ENCODE peak calls at places on chromosomes 3 and 15, in six cellular contexts. K, M, Q, S, X and T are unnamed samples.
A peak's percentile ranks its signal among the peaks of the same experiment; 100 is the strongest.

GRCh38 chr15:66831289-66831688 is 129.3 kb downstream of the SMAD6 start:
- DNase-seq in K (no peak), M (no peak), Q (no peak), S (no peak), X (no peak), T (no peak)

GRCh38 chr3:61080737-61081445 is 170.4 kb downstream of the FHIT start:
- DNase-seq in K (no peak), M (no peak), Q (no peak), S (no peak), X (peak; percentile 21), T (no peak)

GRCh38 chr3:196235452-196236122 is 19.3 kb downstream of the SLC51A start:
- DNase-seq in K (no peak), M (no peak), Q (no peak), S (no peak), X (no peak), T (no peak)

GRCh38 chr3:142947352-142947751 is 16.1 kb downstream of the PAQR9 start:
- DNase-seq in K (no peak), M (no peak), Q (no peak), S (no peak), X (peak; percentile 69), T (no peak)

GRCh38 chr3:118932822-118933558 is 101.7 kb downstream of the IGSF11 start:
- DNase-seq in K (no peak), M (no peak), Q (no peak), S (no peak), X (no peak), T (peak; percentile 45)

GRCh38 chr15:38128389-38128788 is 124.2 kb upstream of the SPRED1 start:
- DNase-seq in K (no peak), M (no peak), Q (no peak), S (no peak), X (no peak), T (no peak)

GRCh38 chr3:108060331-108060730 is 30.5 kb downstream of the CD47 start:
- DNase-seq in K (no peak), M (no peak), Q (no peak), S (no peak), X (no peak), T (no peak)

GRCh38 chr15:97904196-97904572 is 56.3 kb upstream of the ARRDC4 start:
- DNase-seq in K (peak; percentile 51), M (peak; percentile 77), Q (no peak), S (peak; percentile 41), X (peak; percentile 90), T (peak; percentile 26)

GRCh38 chr3:38687306-38687705 is 37.8 kb upstream of the SCN5A start:
- DNase-seq in K (no peak), M (no peak), Q (no peak), S (no peak), X (no peak), T (no peak)

GRCh38 chr15:66834863-66835557 is 133.0 kb downstream of the SMAD6 start:
- DNase-seq in K (no peak), M (no peak), Q (no peak), S (no peak), X (peak; percentile 82), T (no peak)

GRCh38 chr3:71185733-71186455 is 397.6 kb downstream of the FOXP1 start:
- DNase-seq in K (no peak), M (peak; percentile 22), Q (no peak), S (no peak), X (no peak), T (no peak)

GRCh38 chr3:14540821-14541385 is 761 bp upstream of the GRIP2 start:
- DNase-seq in K (no peak), M (no peak), Q (no peak), S (no peak), X (no peak), T (no peak)

GRCh38 chr15:76866008-76866407 is 39.1 kb downstream of the SCAPER start:
- DNase-seq in K (no peak), M (no peak), Q (no peak), S (no peak), X (no peak), T (no peak)

GRCh38 chr15:35932541-35932940 is 386.6 kb upstream of the DPH6 start:
- DNase-seq in K (no peak), M (no peak), Q (no peak), S (no peak), X (no peak), T (no peak)

GRCh38 chr15:64525828-64526530 is 65.6 kb downstream of the ZNF609 start:
- DNase-seq in K (no peak), M (no peak), Q (no peak), S (no peak), X (no peak), T (no peak)

GRCh38 chr15:88956906-88957305 is 43.7 kb upstream of the MFGE8 start:
- DNase-seq in K (no peak), M (no peak), Q (no peak), S (no peak), X (no peak), T (no peak)

GRCh38 chr15:73981761-73982222 is 10.3 kb downstream of the STOML1 start:
- DNase-seq in K (no peak), M (no peak), Q (no peak), S (no peak), X (no peak), T (no peak)

GRCh38 chr3:133459400-133459799 is 59.5 kb downstream of the BFSP2 start:
- DNase-seq in K (peak; percentile 69), M (peak; percentile 16), Q (no peak), S (no peak), X (no peak), T (peak; percentile 57)

GRCh38 chr15:74535388-74536084 is 5.5 kb upstream of the ARID3B start:
- DNase-seq in K (no peak), M (no peak), Q (no peak), S (no peak), X (no peak), T (no peak)

GRCh38 chr3:29281265-29282228 is 676 bp downstream of the RBMS3 start:
- DNase-seq in K (peak; percentile 15), M (no peak), Q (no peak), S (no peak), X (no peak), T (no peak)

GRCh38 chr3:67018105-67018788 is 20.1 kb downstream of the KBTBD8 start:
- DNase-seq in K (no peak), M (peak; percentile 77), Q (no peak), S (no peak), X (no peak), T (no peak)

GRCh38 chr3:114770874-114771273 is 376.2 kb downstream of the ZBTB20 start:
- DNase-seq in K (no peak), M (no peak), Q (no peak), S (no peak), X (no peak), T (no peak)

GRCh38 chr3:69425249-69425648 is 39.4 kb upstream of the FRMD4B start:
- DNase-seq in K (no peak), M (peak; percentile 22), Q (peak; percentile 17), S (peak; percentile 21), X (peak; percentile 73), T (no peak)

GRCh38 chr15:90463381-90463780 is 66.3 kb upstream of the CRTC3 start:
- DNase-seq in K (no peak), M (no peak), Q (peak; percentile 33), S (no peak), X (no peak), T (no peak)

GRCh38 chr15:31574761-31575160 is 248.1 kb downstream of the KLF13 start:
- DNase-seq in K (no peak), M (no peak), Q (no peak), S (no peak), X (peak; percentile 19), T (no peak)

GRCh38 chr15:84099181-84099580 is 136.4 kb upstream of the GOLGA6L4 start:
- DNase-seq in K (no peak), M (peak; percentile 12), Q (no peak), S (no peak), X (no peak), T (no peak)

GRCh38 chr15:78878356-78878755 is 5.7 kb downstream of the MORF4L1 start:
- DNase-seq in K (no peak), M (no peak), Q (no peak), S (no peak), X (no peak), T (no peak)

GRCh38 chr15:62844564-62845235 is 197.8 kb upstream of the TPM1 start:
- DNase-seq in K (no peak), M (no peak), Q (no peak), S (no peak), X (no peak), T (no peak)

GRCh38 chr3:124174910-124175874 is 183.3 kb upstream of the ROPN1 start:
- DNase-seq in K (no peak), M (no peak), Q (no peak), S (no peak), X (no peak), T (no peak)

DNA sequence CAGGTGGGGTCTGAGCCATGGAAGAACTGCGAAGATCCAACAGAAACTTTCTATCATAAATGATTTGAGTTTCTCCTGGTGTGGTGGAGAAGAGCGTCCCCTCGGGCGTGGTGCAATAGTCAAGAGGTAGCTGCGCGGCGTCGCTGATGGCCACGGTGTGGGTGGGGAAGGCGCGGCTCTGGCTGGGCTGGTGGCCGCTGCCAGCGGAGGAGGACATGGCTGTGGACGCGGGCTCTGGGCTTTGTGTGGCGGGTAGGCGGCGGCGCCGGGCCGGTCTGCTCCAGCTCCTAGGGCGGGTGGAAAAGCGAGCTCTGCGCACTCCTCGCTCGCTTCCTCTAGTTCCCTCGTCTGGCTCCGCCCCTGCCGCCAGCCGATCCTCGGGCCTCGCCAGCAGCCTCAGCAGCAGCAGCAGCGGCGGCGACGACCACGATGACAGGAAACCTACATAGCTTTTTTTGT is 5.9 kb downstream of the STARD9 start:
- DNase-seq in K (peak; percentile 83), M (peak; percentile 88), Q (no peak), S (no peak), X (peak; percentile 95), T (peak; percentile 74)
- TF ChIP-seq POLR2AphosphoS5 in K (peak; percentile 61), M (no peak), Q (peak; percentile 38), S (peak; percentile 60), X (peak; percentile 44), T (no peak)

GRCh38 chr15:69657626-69658025 is 205.0 kb downstream of the RPLP1 start:
- DNase-seq in K (no peak), M (no peak), Q (no peak), S (no peak), X (no peak), T (no peak)
- H3K27me3 ChIP-seq in K (no peaks in the 10 kb centered on the region), M (peaks cover 2% of the 10 kb centered on the region), Q (no peaks in the 10 kb centered on the region), S (peaks cover 35% of the 10 kb centered on the region), X (no peaks in the 10 kb centered on the region), T (no peaks in the 10 kb centered on the region)

GRCh38 chr3:49120096-49120437 is 556 bp downstream of the USP19 start:
- DNase-seq in K (no peak), M (no peak), Q (no peak), S (no peak), X (peak; percentile 33), T (no peak)

GRCh38 chr3:49121244-49121671 is 635 bp upstream of the USP19 start:
- DNase-seq in K (no peak), M (no peak), Q (no peak), S (no peak), X (no peak), T (no peak)

GRCh38 chr3:49119439-49119838 is 1.2 kb downstream of the USP19 start:
- DNase-seq in K (no peak), M (no peak), Q (no peak), S (no peak), X (no peak), T (no peak)

GRCh38 chr3:49122022-49122421 is 1.4 kb upstream of the USP19 start:
- DNase-seq in K (no peak), M (no peak), Q (no peak), S (no peak), X (no peak), T (no peak)

GRCh38 chr3:49120438-49121135 is at the start of gene USP19:
- DNase-seq in K (peak; percentile 94), M (peak; percentile 97), Q (no peak), S (peak; percentile 81), X (peak; percentile 97), T (peak; percentile 91)
- TF ChIP-seq CTCF in K (no peak), M (no peak), Q (no peak), S (no peak), X (no peak), T (no peak)

GRCh38 chr15:61049934-61050333 is 179.2 kb downstream of the RORA start:
- DNase-seq in K (no peak), M (no peak), Q (no peak), S (no peak), X (no peak), T (no peak)
- TF ChIP-seq POLR2AphosphoS5 in K (no peak), M (no peak), Q (no peak), S (no peak), X (no peak), T (no peak)